ENCODE peak calls at places on chromosomes 12 and 14, in nine cellular contexts. B is breast epithelium, Q is RPMI7951, K is neural crest cell, F is COR-L47, U is GM23248, C is M059J, H is NCI-H1105, G is dorsolateral prefrontal cortex. Y is an unnamed sample.
A peak's percentile ranks its signal among the peaks of the same experiment; 100 is the strongest.

GRCh38 chr14:33026850-33027420 is 88.3 kb downstream of the NPAS3 start:
- DNase-seq in B (no peak), Q (peak; percentile 44), K (peak; percentile 3), F (no peak), U (peak; percentile 63), C (peak; percentile 37), H (no peak), G (no peak), Y (no peak)

GRCh38 chr12:54680374-54680773 is 32.2 kb upstream of the DCD start:
- DNase-seq in B (no peak), Q (peak; percentile 7), K (no peak), F (no peak), U (peak; percentile 17), C (peak; percentile 2), H (no peak), G (no peak), Y (peak; percentile 32)

GRCh38 chr12:57816001-57816854 is 2.3 kb downstream of the AVIL start:
- DNase-seq in B (no peak), Q (no peak), K (no peak), F (peak; percentile 44), U (no peak), C (no peak), H (no peak), G (no peak), Y (no peak)

GRCh38 chr12:5620896-5621295 is 189.0 kb downstream of the NTF3 start:
- DNase-seq in B (no peak), Q (no peak), K (no peak), F (no peak), U (no peak), C (no peak), H (no peak), G (no peak), Y (no peak)

GRCh38 chr14:55928316-55928715 is 189.9 kb upstream of the PELI2 start:
- DNase-seq in B (no peak), Q (no peak), K (no peak), F (no peak), U (no peak), C (no peak), H (no peak), G (no peak), Y (no peak)

GRCh38 chr12:28882444-28882843 is 266.6 kb upstream of the FAR2 start:
- DNase-seq in B (no peak), Q (no peak), K (no peak), F (no peak), U (no peak), C (peak; percentile 36), H (no peak), G (no peak), Y (no peak)

GRCh38 chr14:105229099-105229655 is 19.2 kb upstream of the BTBD6 start:
- DNase-seq in B (no peak), Q (no peak), K (no peak), F (no peak), U (no peak), C (no peak), H (no peak), G (no peak), Y (no peak)

GRCh38 chr12:81596558-81596957 is 162.6 kb downstream of the PPFIA2 start:
- DNase-seq in B (no peak), Q (no peak), K (no peak), F (no peak), U (no peak), C (no peak), H (no peak), G (no peak), Y (no peak)

GRCh38 chr12:63905523-63905922 is 61.0 kb downstream of the SRGAP1 start:
- DNase-seq in B (no peak), Q (peak; percentile 94), K (no peak), F (no peak), U (no peak), C (peak; percentile 94), H (no peak), G (no peak), Y (no peak)

GRCh38 chr12:65810036-65810435 is 14.2 kb upstream of the HMGA2 start:
- DNase-seq in B (no peak), Q (peak; percentile 76), K (no peak), F (no peak), U (peak; percentile 80), C (peak; percentile 11), H (no peak), G (no peak), Y (no peak)

GRCh38 chr12:101299931-101300330 is 20.0 kb downstream of the UTP20 start:
- DNase-seq in B (no peak), Q (peak; percentile 42), K (no peak), F (no peak), U (peak; percentile 14), C (peak; percentile 16), H (no peak), G (no peak), Y (no peak)

GRCh38 chr12:71183846-71184245 is 26.0 kb upstream of the TSPAN8 start:
- DNase-seq in B (no peak), Q (no peak), K (no peak), F (no peak), U (no peak), C (no peak), H (no peak), G (no peak), Y (no peak)

GRCh38 chr14:94117856-94118255 is 7.3 kb downstream of the IFI27 start:
- DNase-seq in B (no peak), Q (no peak), K (no peak), F (no peak), U (no peak), C (no peak), H (no peak), G (no peak), Y (no peak)

GRCh38 chr12:12745576-12746211 is 28.5 kb downstream of the CDKN1B start:
- DNase-seq in B (no peak), Q (no peak), K (no peak), F (no peak), U (no peak), C (peak; percentile 62), H (no peak), G (no peak), Y (no peak)

GRCh38 chr14:55731881-55732498 is 152.0 kb downstream of the KTN1 start:
- DNase-seq in B (no peak), Q (peak; percentile 4), K (peak; percentile 62), F (no peak), U (peak; percentile 42), C (peak; percentile 29), H (no peak), G (no peak), Y (no peak)